ENCODE peak calls at places on chromosomes 4 and X, in seven cellular contexts. Q is colonic mucosa, N is psoas muscle, W is body of pancreas, H is vagina, C is fibroblast of lung, L is heart right ventricle. O is an unnamed sample.

GRCh38 chrX:281166-281999 is at the start of gene PLCXD1:
- DNase-seq in Q (no peak), N (no peak), W (peak; percentile 28), H (no peak), C (peak; percentile 24), L (no peak), O (no peak)

GRCh38 chr4:143701365-143701764 is 890 bp upstream of the FREM3 start:
- DNase-seq in Q (no peak), N (no peak), W (no peak), H (no peak), C (no peak), L (no peak), O (peak; percentile 8)

GRCh38 chrX:15515931-15516330 is 15.3 kb downstream of the BMX start:
- DNase-seq in Q (peak; percentile 20), N (no peak), W (no peak), H (no peak), C (no peak), L (peak; percentile 12), O (peak; percentile 28)

GRCh38 chrX:41922694-41923171 is 621 bp downstream of the CASK start:
- DNase-seq in Q (peak; percentile 29), N (peak; percentile 25), W (peak; percentile 28), H (no peak), C (peak; percentile 12), L (peak; percentile 4), O (no peak)

GRCh38 chr4:145680902-145681301 is 956 bp downstream of the C4orf51 start:
- DNase-seq in Q (no peak), N (no peak), W (no peak), H (no peak), C (no peak), L (no peak), O (peak; percentile 39)

GRCh38 chr4:10098770-10099139 is 17.8 kb downstream of the WDR1 start:
- DNase-seq in Q (no peak), N (no peak), W (no peak), H (no peak), C (peak; percentile 88), L (no peak), O (no peak)

GRCh38 chrX:86917959-86918358 is 599.6 kb upstream of the KLHL4 start:
- DNase-seq in Q (no peak), N (no peak), W (no peak), H (no peak), C (no peak), L (no peak), O (no peak)

GRCh38 chr4:90958256-90958895 is 831.2 kb downstream of the CCSER1 start:
- DNase-seq in Q (no peak), N (no peak), W (no peak), H (no peak), C (peak; percentile 91), L (no peak), O (no peak)

GRCh38 chr4:38177792-38178665 is 217.8 kb downstream of the PTTG2 start:
- DNase-seq in Q (peak; percentile 68), N (peak; percentile 77), W (peak; percentile 94), H (no peak), C (no peak), L (peak; percentile 48), O (peak; percentile 86)

GRCh38 chrX:152072236-152072635 is 66.1 kb downstream of the MAGEA10 start:
- DNase-seq in Q (no peak), N (no peak), W (peak; percentile 65), H (no peak), C (peak; percentile 92), L (no peak), O (no peak)

GRCh38 chr4:99668472-99668871 is 10.8 kb upstream of the C4orf54 start:
- DNase-seq in Q (no peak), N (no peak), W (peak; percentile 62), H (no peak), C (no peak), L (no peak), O (no peak)

GRCh38 chr4:118351851-118352827 is 664 bp downstream of the PRSS12 start:
- DNase-seq in Q (peak; percentile 61), N (peak; percentile 22), W (peak; percentile 65), H (no peak), C (no peak), L (no peak), O (peak; percentile 54)

GRCh38 chrX:73563740-73564073 is 710 bp downstream of the CHIC1 start:
- DNase-seq in Q (no peak), N (no peak), W (no peak), H (no peak), C (peak; percentile 19), L (no peak), O (peak; percentile 19)

GRCh38 chr4:159159611-159160010 is 56.7 kb downstream of the RAPGEF2 start:
- DNase-seq in Q (no peak), N (no peak), W (no peak), H (no peak), C (no peak), L (no peak), O (no peak)

GRCh38 chr4:118340109-118340508 is 12.7 kb downstream of the PRSS12 start:
- DNase-seq in Q (no peak), N (no peak), W (no peak), H (no peak), C (no peak), L (no peak), O (no peak)

GRCh38 chr4:90580271-90580825 is 453.2 kb downstream of the CCSER1 start:
- DNase-seq in Q (no peak), N (no peak), W (no peak), H (no peak), C (no peak), L (no peak), O (no peak)

GRCh38 chrX:39821011-39821708 is 276.6 kb downstream of the BCOR start:
- DNase-seq in Q (no peak), N (no peak), W (peak; percentile 26), H (no peak), C (peak; percentile 42), L (no peak), O (no peak)

GRCh38 chr4:157808796-157809408 is 363.9 kb downstream of the GASK1B start:
- DNase-seq in Q (no peak), N (no peak), W (peak; percentile 19), H (no peak), C (no peak), L (no peak), O (no peak)

GRCh38 chr4:168272488-168272887 is 46.1 kb downstream of the DDX60 start:
- DNase-seq in Q (no peak), N (no peak), W (no peak), H (no peak), C (no peak), L (no peak), O (no peak)

GRCh38 chr4:24214796-24215195 is 324.9 kb upstream of the PPARGC1A start:
- DNase-seq in Q (no peak), N (no peak), W (no peak), H (no peak), C (no peak), L (no peak), O (no peak)

GRCh38 chrX:21741869-21742701 is 15.8 kb downstream of the SMPX start:
- DNase-seq in Q (no peak), N (no peak), W (no peak), H (no peak), C (peak; percentile 45), L (peak; percentile 21), O (no peak)

GRCh38 chr4:109916003-109916399 is 3.3 kb downstream of the EGF start:
- DNase-seq in Q (no peak), N (no peak), W (no peak), H (no peak), C (no peak), L (no peak), O (no peak)

GRCh38 chrX:22037911-22038537 is 5.9 kb downstream of the PHEX start:
- DNase-seq in Q (no peak), N (no peak), W (no peak), H (no peak), C (no peak), L (no peak), O (no peak)

GRCh38 chrX:78092296-78092695 is 11.8 kb upstream of the PGK1 start:
- DNase-seq in Q (no peak), N (no peak), W (no peak), H (no peak), C (peak; percentile 52), L (no peak), O (no peak)

GRCh38 chrX:43940811-43941210 is 32.4 kb downstream of the NDP start:
- DNase-seq in Q (no peak), N (no peak), W (no peak), H (no peak), C (peak; percentile 71), L (no peak), O (no peak)

GRCh38 chr4:33025236-33025635 is 2305.1 kb downstream of the PCDH7 start:
- DNase-seq in Q (no peak), N (no peak), W (no peak), H (no peak), C (no peak), L (no peak), O (no peak)

GRCh38 chr4:109760682-109761081 is 30.8 kb upstream of the PLA2G12A start:
- DNase-seq in Q (no peak), N (no peak), W (no peak), H (no peak), C (no peak), L (no peak), O (no peak)

GRCh38 chr4:169730564-169730963 is 27.2 kb downstream of the HPF1 start:
- DNase-seq in Q (no peak), N (no peak), W (no peak), H (no peak), C (no peak), L (no peak), O (no peak)

DNA sequence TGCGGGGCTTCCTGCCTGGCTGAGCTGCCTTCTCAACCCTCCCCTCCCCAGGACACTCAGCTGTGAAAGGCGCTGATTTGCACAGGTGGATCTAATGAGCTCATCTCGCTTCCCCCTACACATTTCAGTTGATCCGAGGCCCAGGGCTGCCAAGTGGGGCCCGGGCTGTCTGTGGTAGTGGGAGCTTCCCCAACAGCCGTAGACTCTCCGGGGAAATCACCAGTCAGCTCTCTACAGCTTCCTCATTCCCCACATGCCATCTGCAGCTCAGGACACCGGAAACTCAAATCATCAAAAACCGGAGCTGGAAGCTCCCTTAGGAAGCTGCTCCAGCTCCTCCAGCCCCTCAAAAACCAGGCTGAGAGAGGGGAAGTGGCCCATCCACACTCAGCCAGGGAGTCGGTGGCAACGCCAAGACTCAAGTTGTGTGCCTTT is 56.2 kb downstream of the SMIM20 start:
- DNase-seq in Q (peak; percentile 29), N (peak; percentile 31), W (peak; percentile 45), H (no peak), C (peak; percentile 23), L (peak; percentile 46), O (peak; percentile 27)
- H3K4me3 ChIP-seq in Q (no peak overlapping the region), N (no peak overlapping the region), W (no peak overlapping the region), H (no peak overlapping the region), C (no peak overlapping the region), L (no peak overlapping the region), O (no peak overlapping the region)

GRCh38 chrX:134186362-134187121 is 50.4 kb upstream of the CCDC160 start:
- DNase-seq in Q (no peak), N (no peak), W (no peak), H (no peak), C (no peak), L (no peak), O (peak; percentile 52)
- H3K27me3 ChIP-seq in Q (no peaks in the 10 kb centered on the region), N (no peaks in the 10 kb centered on the region), W (no peaks in the 10 kb centered on the region), H (no peaks in the 10 kb centered on the region), C (no peaks in the 10 kb centered on the region), L (no peaks in the 10 kb centered on the region), O (no peaks in the 10 kb centered on the region)

GRCh38 chr4:29037501-29037900 is 1682.7 kb upstream of the PCDH7 start:
- DNase-seq in Q (no peak), N (no peak), W (no peak), H (no peak), C (no peak), L (no peak), O (no peak)
- H3K27ac ChIP-seq in Q (no peak overlapping the region), N (no peak overlapping the region), W (no peak overlapping the region), H (no peak overlapping the region), C (no peak overlapping the region), L (no peak overlapping the region), O (no peak overlapping the region)

GRCh38 chrX:101391831-101392230 is 1.0 kb downstream of the RPL36A start:
- DNase-seq in Q (no peak), N (no peak), W (no peak), H (no peak), C (no peak), L (no peak), O (no peak)
- H3K4me3 ChIP-seq in Q (peak overlapping the region; percentile 41), N (peak overlapping the region; percentile 65), W (peak overlapping the region; percentile 54), H (peak overlapping the region; percentile 49), C (peak overlapping the region; percentile 95), L (peak overlapping the region; percentile 53), O (no peak overlapping the region)